ENCODE peak calls at places on chromosome 12, in seven cellular contexts. O is spleen, M is HCT116, J is stomach, K is prostate gland, N is HepG2, B is GM12892. I is an unnamed sample.

GRCh38 chr12:94570161-94570560 is 80.2 kb downstream of the TMCC3 start:
- DNase-seq in J (no peak), K (no peak), M (peak), B (no peak), O (no peak), N (no peak), I (no peak)

GRCh38 chr12:90061834-90062233 is 353.2 kb upstream of the ATP2B1 start:
- DNase-seq in O (no peak), M (no peak), N (no peak), J (no peak), B (no peak), K (no peak), I (no peak)

GRCh38 chr12:25100738-25101445 is 94.1 kb downstream of the DNAI7 start:
- DNase-seq in B (no peak), K (no peak), J (no peak), N (no peak), O (no peak), M (no peak), I (no peak)

GRCh38 chr12:95736631-95737030 is 53.9 kb downstream of the NTN4 start:
- DNase-seq in N (no peak), B (no peak), M (no peak), O (no peak), K (no peak), J (no peak), I (no peak)

GRCh38 chr12:88539893-88540292 is 40.4 kb downstream of the KITLG start:
- DNase-seq in N (no peak), B (no peak), K (no peak), O (no peak), J (no peak), M (no peak), I (no peak)

GRCh38 chr12:57765698-57766463 is 997 bp downstream of the CYP27B1 start:
- DNase-seq in O (no peak), M (no peak), B (no peak), N (no peak), J (no peak), K (no peak), I (no peak)

GRCh38 chr12:90842477-90842876 is 112.5 kb downstream of the CCER1 start:
- DNase-seq in B (no peak), J (no peak), N (no peak), O (no peak), M (no peak), K (peak), I (no peak)

GRCh38 chr12:58639323-58639934 is 280.9 kb downstream of the LRIG3 start:
- DNase-seq in N (no peak), M (no peak), K (no peak), J (no peak), B (no peak), O (no peak), I (no peak)

GRCh38 chr12:59973515-59973914 is 377.7 kb downstream of the SLC16A7 start:
- DNase-seq in M (peak), K (no peak), J (no peak), N (no peak), B (no peak), O (no peak), I (no peak)

GRCh38 chr12:40622246-40622838 is 69.9 kb upstream of the CNTN1 start:
- DNase-seq in J (peak), O (no peak), B (peak), N (peak), M (peak), K (peak), I (peak)

GRCh38 chr12:2877959-2878732 is 1.1 kb downstream of the RHNO1 start:
- DNase-seq in N (no peak), B (no peak), J (no peak), M (no peak), O (peak), K (no peak), I (no peak)

GRCh38 chr12:47651368-47652254 is 54.2 kb downstream of the RPAP3 start:
- DNase-seq in O (peak), K (peak), M (peak), J (peak), N (peak), B (no peak), I (no peak)

GRCh38 chr12:111285191-111285590 is 83.7 kb downstream of the PHETA1 start:
- DNase-seq in O (no peak), M (no peak), K (no peak), J (no peak), N (no peak), B (no peak), I (no peak)

GRCh38 chr12:64780531-64781373 is 21.5 kb upstream of the GNS start:
- DNase-seq in O (peak), N (no peak), J (peak), K (peak), B (peak), M (no peak), I (peak)

GRCh38 chr12:101697197-101697929 is at the start of gene CHPT1:
- DNase-seq in N (peak), K (peak), M (no peak), B (peak), O (peak), J (peak), I (peak)

GRCh38 chr12:65464930-65465329 is 186.4 kb downstream of the MSRB3 start:
- DNase-seq in K (no peak), O (no peak), N (no peak), M (no peak), J (no peak), B (no peak), I (no peak)

GRCh38 chr12:67720383-67720856 is 71.9 kb downstream of the DYRK2 start:
- DNase-seq in B (no peak), J (no peak), M (no peak), O (no peak), K (no peak), N (no peak), I (no peak)

GRCh38 chr12:105084251-105085250 is at the start of gene ALDH1L2:
- DNase-seq in M (peak), O (peak), J (peak), K (peak), B (peak), N (peak), I (peak)

GRCh38 chr12:3134126-3134525 is 56.9 kb downstream of the TSPAN9 start:
- DNase-seq in K (no peak), B (no peak), O (no peak), N (no peak), J (no peak), M (no peak), I (no peak)

GRCh38 chr12:132471011-132471857 is 18.7 kb upstream of the FBRSL1 start:
- DNase-seq in B (no peak), J (peak), O (peak), M (no peak), K (no peak), N (peak), I (no peak)

GRCh38 chr12:46508651-46509050 is 136.1 kb upstream of the SLC38A2 start:
- DNase-seq in N (no peak), B (no peak), M (no peak), O (no peak), K (no peak), J (no peak), I (no peak)

GRCh38 chr12:71558445-71558844 is 105.2 kb downstream of the ZFC3H1 start:
- DNase-seq in K (no peak), J (no peak), N (no peak), M (no peak), O (no peak), B (no peak), I (no peak)

GRCh38 chr12:88266851-88267360 is 124.8 kb downstream of the TMTC3 start:
- DNase-seq in N (no peak), J (no peak), M (no peak), K (no peak), B (no peak), O (no peak), I (no peak)

GRCh38 chr12:87253157-87253556 is 776.0 kb downstream of the C12orf50 start:
- DNase-seq in M (no peak), O (no peak), K (no peak), J (peak), B (no peak), N (no peak), I (no peak)

GRCh38 chr12:113912761-113913295 is 53.3 kb downstream of the RBM19 start:
- DNase-seq in N (peak), J (peak), M (peak), K (peak), B (peak), O (peak), I (peak)

GRCh38 chr12:85865905-85866304 is 8.2 kb upstream of the NTS start:
- DNase-seq in J (no peak), B (no peak), M (no peak), O (no peak), K (no peak), N (no peak), I (no peak)

GRCh38 chr12:4956968-4957367 is 47.3 kb downstream of the KCNA1 start:
- DNase-seq in J (no peak), O (no peak), K (no peak), B (no peak), M (no peak), N (no peak), I (no peak)

GRCh38 chr12:6460751-6461371 is 9.0 kb downstream of the TAPBPL start:
- DNase-seq in M (no peak), B (no peak), K (no peak), N (no peak), O (no peak), J (no peak), I (no peak)

GRCh38 chr12:93638095-93638494 is 39.1 kb upstream of the CRADD start:
- DNase-seq in M (no peak), B (no peak), K (no peak), O (no peak), J (no peak), N (no peak), I (no peak)

GRCh38 chr12:76113800-76114757 is 29.6 kb upstream of the NAP1L1 start:
- DNase-seq in N (no peak), O (no peak), M (no peak), J (no peak), B (no peak), K (no peak), I (no peak)

GRCh38 chr12:116773276-116773731 is 35.2 kb downstream of the RNFT2 start:
- DNase-seq in K (peak), J (no peak), B (no peak), O (peak), M (peak), N (peak), I (no peak)
- TF ChIP-seq POLR2AphosphoS5 in K (no peak), J (no peak), B (no peak), O (no peak), M (no peak), N (no peak), I (no peak)

GRCh38 chr12:109535231-109535862 is 38.0 kb downstream of the MMAB start:
- DNase-seq in M (no peak), K (no peak), J (no peak), O (no peak), B (no peak), N (no peak), I (no peak)

GRCh38 chr12:109533487-109533740 is 39.9 kb downstream of the MMAB start:
- DNase-seq in M (no peak), N (no peak), K (no peak), B (no peak), J (no peak), O (peak), I (no peak)

GRCh38 chr12:109537136-109537535 is 36.2 kb downstream of the MMAB start:
- DNase-seq in M (no peak), J (no peak), N (no peak), B (no peak), O (no peak), K (no peak), I (no peak)

GRCh38 chr12:109534456-109534855 is 38.8 kb downstream of the MMAB start:
- DNase-seq in B (no peak), J (no peak), M (no peak), O (no peak), N (no peak), K (no peak), I (no peak)

GRCh38 chr12:109535863-109536250 is 37.4 kb downstream of the MMAB start:
- DNase-seq in K (no peak), M (no peak), O (no peak), J (no peak), B (no peak), N (no peak), I (no peak)
- TF ChIP-seq POLR2A in K (no peak), M (no peak), O (no peak), J (no peak), B (no peak), N (no peak), I (no peak)

DNA sequence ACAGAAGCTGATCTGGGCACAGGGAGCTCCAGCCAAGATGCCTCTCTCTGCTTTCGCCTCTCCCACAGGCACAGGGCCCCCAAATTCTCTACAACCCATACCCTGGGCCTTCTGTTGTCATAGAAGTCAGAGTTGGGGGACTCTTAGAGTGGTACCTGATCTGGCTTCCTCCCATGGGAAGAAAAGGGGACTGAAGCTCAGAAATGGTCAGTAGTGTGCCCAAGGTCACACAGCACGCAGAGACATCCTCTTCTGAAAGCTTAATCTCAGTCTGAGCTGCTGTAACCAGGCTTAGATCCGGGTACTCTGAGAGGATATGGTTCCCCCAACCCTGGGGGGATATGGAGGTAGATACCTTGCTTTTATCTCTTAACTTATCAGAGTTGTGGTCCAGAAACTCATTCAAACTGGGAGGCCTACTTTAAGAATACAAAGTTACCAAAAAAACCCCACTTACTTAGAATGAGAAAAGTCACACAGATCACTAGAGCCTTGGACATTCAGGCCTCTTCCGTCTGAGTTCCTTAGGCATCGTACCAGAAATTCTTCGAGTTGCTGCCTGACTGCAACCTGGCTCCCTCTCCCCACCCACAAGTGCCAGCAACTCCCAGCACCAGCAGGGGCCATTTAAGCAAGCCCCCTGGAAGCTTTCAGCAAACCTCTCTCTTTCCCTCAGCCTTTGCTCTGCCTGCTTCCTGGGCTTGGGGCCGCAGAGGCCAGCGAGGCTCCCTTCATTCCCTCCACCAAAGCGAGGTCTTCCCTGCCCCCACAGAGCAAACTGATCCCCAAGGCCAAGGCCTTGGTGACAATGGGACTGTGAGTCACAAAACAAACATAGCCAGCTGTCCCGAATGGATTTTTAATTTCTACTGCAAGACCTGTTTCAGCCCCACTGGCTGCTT is 13.9 kb downstream of the KRT7 start:
- DNase-seq in O (no peak), N (peak), B (no peak), J (peak), K (peak), M (peak), I (no peak)
- TF ChIP-seq POLR2AphosphoS5 in O (no peak), N (no peak), B (no peak), J (no peak), K (peak), M (peak), I (no peak)

GRCh38 chr12:124497039-124497438 is 70.4 kb downstream of the NCOR2 start:
- DNase-seq in B (no peak), O (no peak), K (no peak), N (no peak), J (no peak), M (no peak), I (no peak)
- TF ChIP-seq POLR2A in B (no peak), O (no peak), K (no peak), N (no peak), J (no peak), M (no peak), I (no peak)

GRCh38 chr12:118055144-118055557 is 5.8 kb downstream of the WSB2 start:
- DNase-seq in M (no peak), N (peak), K (no peak), J (peak), B (peak), O (peak), I (no peak)

GRCh38 chr12:118055865-118056773 is 4.9 kb downstream of the WSB2 start:
- DNase-seq in B (no peak), M (no peak), N (peak), O (no peak), K (peak), J (peak), I (no peak)

GRCh38 chr12:118053071-118053985 is 7.7 kb downstream of the WSB2 start:
- DNase-seq in N (peak), M (no peak), B (no peak), O (no peak), K (no peak), J (no peak), I (no peak)

GRCh38 chr12:118050972-118051910 is 9.7 kb downstream of the WSB2 start:
- DNase-seq in B (no peak), K (no peak), J (no peak), N (no peak), O (no peak), M (no peak), I (no peak)

DNA sequence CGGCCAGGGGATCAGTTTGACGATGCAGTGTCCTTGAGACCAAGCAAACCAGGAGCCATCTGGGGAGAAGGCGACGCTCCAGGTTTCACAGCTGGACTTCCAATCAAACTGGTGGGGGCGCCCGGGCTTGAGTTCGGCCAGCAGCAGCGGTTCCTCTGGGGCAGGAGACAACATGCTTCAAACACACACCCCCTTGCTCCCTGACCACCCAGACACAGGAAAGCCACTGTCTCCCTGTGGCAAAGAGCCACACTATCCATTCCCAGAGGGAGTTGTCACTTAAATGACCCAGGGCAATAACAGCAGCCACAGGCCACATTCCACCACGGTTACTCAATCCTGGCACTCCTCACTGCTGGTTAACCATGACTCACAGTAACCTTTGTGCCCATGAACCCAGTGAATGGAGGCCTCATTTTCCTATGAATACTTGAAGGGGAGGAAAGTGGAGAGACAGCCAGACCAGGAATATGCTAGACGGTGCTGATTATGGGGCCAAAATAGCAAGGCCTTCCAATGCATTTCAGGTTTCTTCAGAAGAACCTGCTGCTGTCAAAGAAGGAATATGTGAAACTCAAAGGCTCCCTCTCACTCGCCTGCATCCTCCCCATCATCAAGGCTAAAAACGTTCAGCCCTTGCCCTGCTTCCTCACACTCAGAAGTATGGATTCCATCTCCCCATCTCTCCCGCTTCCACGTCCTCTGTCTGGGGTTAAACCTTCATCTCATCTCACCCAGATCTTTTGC is 8.5 kb downstream of the WSB2 start:
- DNase-seq in M (peak), O (peak), K (peak), N (peak), J (peak), B (no peak), I (no peak)
- TF ChIP-seq POLR2AphosphoS5 in M (peak), O (peak), K (peak), N (no peak), J (peak), B (no peak), I (no peak)

DNA sequence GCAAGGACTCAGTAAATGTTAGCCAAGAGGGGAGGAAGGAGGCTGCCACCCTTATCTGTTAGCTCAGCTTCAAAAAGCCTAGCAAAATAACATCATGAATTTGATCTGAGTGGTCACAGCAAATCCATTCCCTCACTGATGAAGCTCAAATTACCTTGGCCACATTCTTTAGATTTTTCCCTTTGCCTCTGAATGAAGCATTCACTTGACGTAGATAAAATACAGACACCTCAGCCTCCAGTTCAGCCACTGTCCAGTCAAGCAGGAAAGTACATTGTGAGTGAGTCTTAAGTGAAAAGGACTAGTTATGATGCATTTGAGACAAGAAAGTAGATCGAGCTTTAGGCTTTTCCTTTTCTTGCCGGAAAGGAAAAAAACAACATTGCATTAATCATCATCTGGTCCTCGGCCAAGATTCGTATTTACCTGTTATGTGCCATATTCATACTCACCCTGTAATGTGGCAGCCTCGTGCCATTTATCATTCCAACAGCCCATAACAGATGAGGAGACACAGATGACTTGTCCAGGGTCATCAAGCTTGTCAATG is 146.5 kb downstream of the ETV6 start:
- DNase-seq in N (peak), K (no peak), O (no peak), M (peak), B (no peak), J (no peak), I (no peak)
- TF ChIP-seq POLR2A in N (no peak), K (no peak), O (no peak), M (no peak), B (no peak), J (no peak), I (no peak)

GRCh38 chr12:53968214-53969127 is 4.5 kb upstream of the HOXC11 start:
- DNase-seq in N (no peak), B (no peak), K (no peak), O (peak), J (no peak), M (no peak), I (no peak)
- TF ChIP-seq POLR2AphosphoS5 in N (no peak), B (no peak), K (no peak), O (no peak), J (no peak), M (no peak), I (no peak)

GRCh38 chr12:108838194-108839010 is 19.0 kb downstream of the SSH1 start:
- DNase-seq in M (peak), N (peak), K (peak), J (peak), B (peak), O (peak), I (peak)
- TF ChIP-seq POLR2A in M (no peak), N (no peak), K (peak), J (no peak), B (peak), O (no peak), I (no peak)

I was measured in GM12891.